ENCODE peak calls at places on chromosomes 12 and 14, in five cellular contexts. One of them, this sample, is unnamed.

GRCh38 chr14:36254020-36254614 is 66.3 kb downstream of the MBIP start:
- DNase-seq in WTC11: no peak
- DNase-seq in K562: no peak
- DNase-seq in H1: peak
- DNase-seq in HepG2: peak
- DNase-seq in this sample: no peak

GRCh38 chr12:117189725-117190209 is 503 bp downstream of the FBXO21 start:
- DNase-seq in H1: peak
- DNase-seq in K562: peak
- DNase-seq in WTC11: peak
- DNase-seq in HepG2: peak
- DNase-seq in this sample: peak

GRCh38 chr12:105031061-105031807 is 45.1 kb downstream of the NOPCHAP1 start:
- DNase-seq in K562: no peak
- DNase-seq in H1: no peak
- DNase-seq in HepG2: no peak
- DNase-seq in WTC11: no peak
- DNase-seq in this sample: no peak

GRCh38 chr12:24252580-24252979 is 303.1 kb upstream of the SOX5 start:
- DNase-seq in HepG2: no peak
- DNase-seq in H1: no peak
- DNase-seq in WTC11: no peak
- DNase-seq in K562: no peak
- DNase-seq in this sample: no peak

GRCh38 chr14:76086636-76087035 is 65.1 kb upstream of the GPATCH2L start:
- DNase-seq in HepG2: no peak
- DNase-seq in WTC11: no peak
- DNase-seq in H1: no peak
- DNase-seq in K562: no peak
- DNase-seq in this sample: no peak

GRCh38 chr12:98453070-98453469 is 62.3 kb upstream of the TMPO start:
- DNase-seq in K562: no peak
- DNase-seq in H1: no peak
- DNase-seq in WTC11: no peak
- DNase-seq in HepG2: no peak
- DNase-seq in this sample: no peak

GRCh38 chr14:90454041-90455000 is 57.5 kb downstream of the CALM1 start:
- DNase-seq in HepG2: peak
- DNase-seq in WTC11: peak
- DNase-seq in K562: peak
- DNase-seq in H1: peak
- DNase-seq in this sample: peak

GRCh38 chr12:45674583-45674982 is 54.9 kb upstream of the ARID2 start:
- DNase-seq in K562: no peak
- DNase-seq in HepG2: no peak
- DNase-seq in H1: no peak
- DNase-seq in WTC11: no peak
- DNase-seq in this sample: no peak

GRCh38 chr12:86143162-86143561 is 113.0 kb downstream of the MGAT4C start:
- DNase-seq in WTC11: no peak
- DNase-seq in K562: no peak
- DNase-seq in H1: no peak
- DNase-seq in HepG2: no peak
- DNase-seq in this sample: no peak

GRCh38 chr12:1130164-1130563 is 139.1 kb downstream of the ERC1 start:
- DNase-seq in H1: no peak
- DNase-seq in HepG2: peak
- DNase-seq in K562: peak
- DNase-seq in WTC11: no peak
- DNase-seq in this sample: no peak

GRCh38 chr14:103512701-103513611 is 9.7 kb downstream of the CKB start:
- DNase-seq in H1: no peak
- DNase-seq in HepG2: no peak
- DNase-seq in K562: no peak
- DNase-seq in WTC11: no peak
- DNase-seq in this sample: no peak

GRCh38 chr12:50581226-50582184 is 76.7 kb downstream of the DIP2B start:
- DNase-seq in H1: no peak
- DNase-seq in WTC11: no peak
- DNase-seq in K562: peak
- DNase-seq in HepG2: no peak
- DNase-seq in this sample: no peak

GRCh38 chr14:68626386-68626785 is 166.5 kb downstream of the ZFP36L1 start:
- DNase-seq in HepG2: no peak
- DNase-seq in K562: no peak
- DNase-seq in WTC11: no peak
- DNase-seq in H1: peak
- DNase-seq in this sample: no peak

GRCh38 chr14:68961781-68962584 is 17.1 kb downstream of the ACTN1 start:
- DNase-seq in K562: no peak
- DNase-seq in H1: peak
- DNase-seq in HepG2: no peak
- DNase-seq in WTC11: peak
- DNase-seq in this sample: peak

GRCh38 chr12:28114488-28114887 is 75.8 kb upstream of the CCDC91 start:
- DNase-seq in K562: no peak
- DNase-seq in WTC11: no peak
- DNase-seq in HepG2: no peak
- DNase-seq in H1: no peak
- DNase-seq in this sample: no peak

GRCh38 chr14:64841772-64842490 is 37.8 kb downstream of the SPTB start:
- DNase-seq in H1: no peak
- DNase-seq in K562: peak
- DNase-seq in WTC11: no peak
- DNase-seq in HepG2: no peak
- DNase-seq in this sample: no peak

GRCh38 chr12:105025890-105026289 is 39.8 kb downstream of the NOPCHAP1 start:
- DNase-seq in WTC11: no peak
- DNase-seq in H1: no peak
- DNase-seq in K562: no peak
- DNase-seq in HepG2: no peak
- DNase-seq in this sample: no peak

GRCh38 chr12:31732926-31733548 is 4.2 kb upstream of the AMN1 start:
- DNase-seq in H1: peak
- DNase-seq in K562: peak
- DNase-seq in WTC11: peak
- DNase-seq in HepG2: peak
- DNase-seq in this sample: no peak

GRCh38 chr14:58501214-58501816 is 73.8 kb downstream of the KIAA0586 start:
- DNase-seq in WTC11: no peak
- DNase-seq in H1: no peak
- DNase-seq in K562: peak
- DNase-seq in HepG2: peak
- DNase-seq in this sample: peak
- TF ChIP-seq SP1 in WTC11: no peak
- TF ChIP-seq SP1 in H1: no peak
- TF ChIP-seq SP1 in K562: no peak
- TF ChIP-seq SP1 in HepG2: no peak
- TF ChIP-seq SP1 in this sample: no peak

GRCh38 chr12:63150255-63151060 is 543 bp downstream of the AVPR1A start:
- DNase-seq in HepG2: no peak
- DNase-seq in H1: peak
- DNase-seq in WTC11: peak
- DNase-seq in K562: no peak
- DNase-seq in this sample: peak
- TF ChIP-seq SP1 in HepG2: no peak
- TF ChIP-seq SP1 in H1: no peak
- TF ChIP-seq SP1 in WTC11: peak
- TF ChIP-seq SP1 in K562: no peak
- TF ChIP-seq SP1 in this sample: no peak

DNA sequence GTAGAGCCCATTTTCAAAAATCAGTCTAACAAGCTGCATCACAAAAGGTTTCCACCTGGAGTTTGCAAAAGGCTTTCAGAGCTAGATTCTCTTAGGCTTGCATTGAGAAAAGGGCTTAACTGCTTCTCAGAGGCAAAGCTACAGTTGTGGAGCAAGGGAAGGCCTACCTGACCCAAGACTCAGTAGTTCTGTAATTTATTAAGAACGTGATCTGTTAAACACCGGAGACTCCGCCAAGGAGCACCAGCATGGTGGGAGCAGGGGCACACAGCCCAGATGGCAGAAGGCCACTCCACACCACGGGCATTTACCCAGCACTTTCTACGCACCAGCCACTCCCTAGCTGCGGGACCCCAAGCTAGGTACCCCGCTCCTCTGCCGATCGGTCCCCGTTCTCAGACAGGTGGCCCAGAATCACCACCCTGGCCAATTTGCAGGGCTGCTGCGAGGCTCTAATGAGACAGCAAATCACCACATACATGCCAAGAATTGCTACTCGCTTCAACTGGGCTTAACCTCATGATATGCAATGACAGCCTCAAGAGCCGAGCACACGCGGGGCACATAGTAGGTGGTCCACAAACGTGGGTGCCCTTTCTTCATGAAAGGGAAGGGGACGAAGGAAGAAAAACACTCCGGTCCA is 1.5 kb downstream of the ITPK1 start:
- DNase-seq in H1: no peak
- DNase-seq in HepG2: no peak
- DNase-seq in WTC11: no peak
- DNase-seq in K562: no peak
- DNase-seq in this sample: no peak
- TF ChIP-seq SP1 in H1: no peak
- TF ChIP-seq SP1 in HepG2: no peak
- TF ChIP-seq SP1 in WTC11: no peak
- TF ChIP-seq SP1 in K562: no peak
- TF ChIP-seq SP1 in this sample: no peak

GRCh38 chr12:53288322-53288721 is 7.0 kb upstream of the PFDN5 start:
- DNase-seq in WTC11: no peak
- DNase-seq in K562: no peak
- DNase-seq in HepG2: no peak
- DNase-seq in H1: no peak
- DNase-seq in this sample: no peak

GRCh38 chr12:53286448-53286847 is 8.9 kb upstream of the PFDN5 start:
- DNase-seq in HepG2: no peak
- DNase-seq in WTC11: no peak
- DNase-seq in H1: no peak
- DNase-seq in K562: no peak
- DNase-seq in this sample: no peak

GRCh38 chr12:53289891-53290290 is 5.5 kb upstream of the PFDN5 start:
- DNase-seq in K562: no peak
- DNase-seq in HepG2: no peak
- DNase-seq in H1: no peak
- DNase-seq in WTC11: no peak
- DNase-seq in this sample: no peak

GRCh38 chr12:53290661-53291060 is 4.7 kb upstream of the PFDN5 start:
- DNase-seq in K562: no peak
- DNase-seq in HepG2: no peak
- DNase-seq in WTC11: no peak
- DNase-seq in H1: no peak
- DNase-seq in this sample: no peak

GRCh38 chr12:53287741-53288216 is 7.6 kb upstream of the PFDN5 start:
- DNase-seq in HepG2: peak
- DNase-seq in WTC11: peak
- DNase-seq in H1: peak
- DNase-seq in K562: peak
- DNase-seq in this sample: peak
- TF ChIP-seq SP1 in HepG2: no peak
- TF ChIP-seq SP1 in WTC11: no peak
- TF ChIP-seq SP1 in H1: no peak
- TF ChIP-seq SP1 in K562: no peak
- TF ChIP-seq SP1 in this sample: no peak

DNA sequence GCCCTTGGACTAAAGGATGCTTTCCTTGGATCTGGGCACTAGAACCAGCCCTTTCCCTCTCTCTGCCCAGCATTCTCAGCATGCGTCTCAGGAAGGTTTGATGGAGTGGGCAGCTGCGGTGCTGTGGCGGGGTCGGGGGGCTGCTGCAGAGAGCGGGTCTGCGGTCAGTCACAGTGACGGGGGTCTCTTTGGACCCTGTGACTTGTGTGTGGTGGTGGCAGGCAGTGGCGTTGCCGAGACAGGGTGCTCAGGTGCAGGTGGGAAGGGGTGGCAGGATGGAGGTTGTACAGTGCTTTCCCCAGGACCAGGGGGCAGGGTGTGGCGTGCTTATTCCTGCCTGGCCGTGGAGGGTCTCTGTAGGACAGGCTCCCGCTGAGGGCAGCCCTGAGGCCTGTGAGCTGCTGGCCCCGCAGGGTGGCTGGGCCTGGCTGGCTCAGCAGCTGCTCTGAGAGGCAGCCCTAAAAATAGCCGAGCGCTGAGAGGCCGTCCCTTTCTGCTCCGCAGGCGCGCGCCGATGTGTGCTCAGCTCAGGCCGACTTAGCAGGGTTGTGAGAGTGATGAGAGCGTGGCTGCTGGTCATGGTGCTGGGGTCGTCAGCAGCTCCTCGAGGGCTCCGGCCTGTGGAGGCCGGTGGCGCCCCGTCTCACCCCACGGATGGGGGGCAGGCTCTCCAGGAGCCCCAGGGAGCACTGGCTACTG is 9.7 kb downstream of the PACS2 start:
- DNase-seq in K562: no peak
- DNase-seq in H1: peak
- DNase-seq in WTC11: no peak
- DNase-seq in HepG2: no peak
- DNase-seq in this sample: no peak
- TF ChIP-seq SP1 in K562: no peak
- TF ChIP-seq SP1 in H1: no peak
- TF ChIP-seq SP1 in WTC11: no peak
- TF ChIP-seq SP1 in HepG2: no peak
- TF ChIP-seq SP1 in this sample: no peak

GRCh38 chr12:64912501-64912900 is 88.1 kb downstream of the TBC1D30 start:
- DNase-seq in H1: no peak
- DNase-seq in HepG2: no peak
- DNase-seq in K562: no peak
- DNase-seq in WTC11: no peak
- DNase-seq in this sample: no peak
- TF ChIP-seq SP1 in H1: no peak
- TF ChIP-seq SP1 in HepG2: no peak
- TF ChIP-seq SP1 in K562: no peak
- TF ChIP-seq SP1 in WTC11: no peak
- TF ChIP-seq SP1 in this sample: no peak

DNA sequence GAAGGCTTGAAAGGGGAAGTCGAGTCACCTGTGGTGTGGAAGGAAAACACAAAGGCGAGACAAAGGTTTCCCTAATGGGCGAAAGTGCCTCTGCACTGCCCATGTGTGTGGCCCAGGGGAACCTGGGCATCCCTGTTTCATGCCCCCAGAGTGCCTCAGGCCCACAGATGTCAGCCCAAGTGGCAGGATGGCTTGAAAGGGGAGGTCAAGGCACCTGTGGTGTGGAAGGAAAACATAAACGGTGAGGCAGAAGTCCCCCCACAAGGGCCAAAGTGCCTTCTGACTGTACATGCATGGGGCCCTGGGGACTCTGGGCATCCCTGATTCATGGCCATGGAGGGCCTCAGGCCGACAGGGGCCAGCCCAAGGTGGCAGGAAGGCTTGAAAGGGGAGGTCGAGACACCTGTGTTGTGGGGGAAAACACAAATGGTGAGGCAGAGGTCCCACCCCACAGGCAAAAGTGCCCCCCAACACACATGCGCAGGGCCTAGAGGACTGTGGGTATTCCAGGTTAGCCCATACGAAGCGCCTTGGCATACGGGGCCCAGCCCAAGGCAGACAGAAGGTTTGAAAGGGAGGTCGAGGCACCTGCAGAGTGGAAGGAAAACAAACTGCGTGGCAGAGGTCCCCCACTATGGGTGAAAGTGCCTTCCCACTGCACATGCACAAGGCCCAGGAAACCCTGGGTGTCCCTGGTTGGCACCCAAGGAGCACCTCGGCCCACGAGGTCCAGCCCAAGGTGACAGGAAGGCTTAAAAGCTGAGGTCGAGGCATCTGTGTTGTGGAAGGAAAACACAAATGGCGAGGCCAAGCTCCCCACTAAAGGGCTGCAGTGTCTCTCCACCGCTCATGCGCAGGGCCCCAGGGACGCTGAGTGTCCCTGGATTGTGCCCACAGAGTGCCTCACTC is 382.3 kb downstream of the ALG10 start:
- DNase-seq in K562: no peak
- DNase-seq in WTC11: no peak
- DNase-seq in H1: peak
- DNase-seq in HepG2: no peak
- DNase-seq in this sample: peak
- TF ChIP-seq SP1 in K562: no peak
- TF ChIP-seq SP1 in WTC11: no peak
- TF ChIP-seq SP1 in H1: no peak
- TF ChIP-seq SP1 in HepG2: no peak
- TF ChIP-seq SP1 in this sample: no peak